ENCODE peak calls at places on chromosomes 4 and X, in five cellular contexts. B is foreskin fibroblast, Q is A673, N is bronchial epithelial cell, M is psoas muscle. G is an unnamed sample.

GRCh38 chr4:132737344-132737743 is 411.8 kb upstream of the PCDH10 start:
- DNase-seq in B (no peak), Q (no peak), N (no peak), M (peak; percentile 37), G (no peak)

GRCh38 chrX:87045352-87045751 is 472.2 kb upstream of the KLHL4 start:
- DNase-seq in B (no peak), Q (no peak), N (no peak), M (no peak), G (no peak)

GRCh38 chr4:64781737-64782326 is 372.6 kb upstream of the TECRL start:
- DNase-seq in B (no peak), Q (peak; percentile 36), N (peak; percentile 42), M (no peak), G (no peak)

GRCh38 chrX:15157624-15158023 is 112.3 kb downstream of the ASB9 start:
- DNase-seq in B (no peak), Q (no peak), N (no peak), M (no peak), G (no peak)

GRCh38 chr4:184583738-184584502 is 65.3 kb downstream of the CASP3 start:
- DNase-seq in B (no peak), Q (no peak), N (no peak), M (no peak), G (no peak)

GRCh38 chrX:67555578-67556203 is 11.9 kb downstream of the AR start:
- DNase-seq in B (no peak), Q (peak; percentile 52), N (peak; percentile 30), M (peak; percentile 43), G (no peak)

GRCh38 chr4:123352240-123352945 is 44.2 kb upstream of the SPRY1 start:
- DNase-seq in B (no peak), Q (peak; percentile 69), N (peak; percentile 94), M (no peak), G (peak; percentile 46)

GRCh38 chr4:177713454-177713853 is 271.2 kb upstream of the AGA start:
- DNase-seq in B (no peak), Q (no peak), N (no peak), M (no peak), G (no peak)

GRCh38 chr4:6530301-6530700 is 44.7 kb upstream of the MAN2B2 start:
- DNase-seq in B (no peak), Q (no peak), N (no peak), M (no peak), G (no peak)

GRCh38 chr4:38728651-38729141 is 54.1 kb downstream of the TLR10 start:
- DNase-seq in B (no peak), Q (no peak), N (peak; percentile 25), M (no peak), G (no peak)

GRCh38 chr4:16783119-16783518 is 115.3 kb downstream of the LDB2 start:
- DNase-seq in B (no peak), Q (no peak), N (no peak), M (no peak), G (no peak)

GRCh38 chr4:160375746-160376452 is 1273.0 kb downstream of the RAPGEF2 start:
- DNase-seq in B (no peak), Q (no peak), N (peak; percentile 32), M (no peak), G (no peak)

GRCh38 chr4:88533088-88533790 is 9.7 kb upstream of the PYURF start:
- DNase-seq in B (peak; percentile 72), Q (no peak), N (peak; percentile 61), M (no peak), G (no peak)

GRCh38 chr4:88531549-88531948 is 8.0 kb upstream of the PYURF start:
- DNase-seq in B (no peak), Q (no peak), N (no peak), M (no peak), G (no peak)

GRCh38 chr4:88527787-88528186 is 4.2 kb upstream of the PYURF start:
- DNase-seq in B (no peak), Q (no peak), N (no peak), M (no peak), G (no peak)

GRCh38 chr4:88526221-88526815 is 2.7 kb upstream of the PYURF start:
- DNase-seq in B (no peak), Q (peak; percentile 14), N (peak; percentile 44), M (no peak), G (no peak)

GRCh38 chr4:88528861-88529260 is 5.3 kb upstream of the PYURF start:
- DNase-seq in B (no peak), Q (no peak), N (no peak), M (no peak), G (no peak)
- TF ChIP-seq CTCF in B (no peak), Q (no peak), N (no peak), M (no peak), G (no peak)

GRCh38 chr4:93730251-93730650 is 98.3 kb upstream of the ATOH1 start:
- DNase-seq in B (no peak), Q (no peak), N (no peak), M (no peak), G (no peak)
- TF ChIP-seq CTCF in B (no peak), Q (no peak), N (no peak), M (no peak), G (no peak)

DNA sequence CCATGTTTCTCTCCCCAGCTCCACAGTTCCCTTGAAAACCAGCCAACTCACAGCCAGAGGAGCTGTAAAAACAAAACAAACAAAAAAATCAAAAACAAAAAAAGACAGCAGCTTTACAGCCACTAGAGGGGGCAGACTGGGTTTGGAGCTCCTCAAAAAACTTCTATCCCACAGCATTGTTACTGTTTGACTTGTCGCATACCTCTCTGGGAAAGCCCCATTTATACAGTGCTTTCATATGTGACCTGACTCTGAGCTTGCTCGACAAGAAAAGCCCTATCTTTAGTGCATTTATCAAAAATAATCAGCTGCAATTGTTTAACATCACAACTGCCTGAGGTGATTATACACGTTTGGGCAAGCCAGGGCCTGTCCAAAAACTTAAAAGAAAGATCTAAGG is 21.6 kb downstream of the TSPAN6 start:
- DNase-seq in B (peak; percentile 28), Q (peak; percentile 72), N (peak; percentile 59), M (no peak), G (peak; percentile 12)
- TF ChIP-seq CTCF in B (peak; percentile 54), Q (peak; percentile 66), N (peak; percentile 46), M (peak; percentile 28), G (peak; percentile 72)

GRCh38 chrX:13076176-13076956 is 31.9 kb upstream of the FAM9C start:
- DNase-seq in B (no peak), Q (no peak), N (no peak), M (no peak), G (no peak)

GRCh38 chrX:13080128-13080795 is 35.8 kb upstream of the FAM9C start:
- DNase-seq in B (no peak), Q (no peak), N (no peak), M (no peak), G (no peak)

GRCh38 chrX:13077168-13077567 is 32.7 kb upstream of the FAM9C start:
- DNase-seq in B (peak; percentile 49), Q (peak; percentile 9), N (no peak), M (no peak), G (no peak)

GRCh38 chrX:13081385-13082285 is 37.2 kb upstream of the FAM9C start:
- DNase-seq in B (no peak), Q (no peak), N (no peak), M (no peak), G (no peak)

DNA sequence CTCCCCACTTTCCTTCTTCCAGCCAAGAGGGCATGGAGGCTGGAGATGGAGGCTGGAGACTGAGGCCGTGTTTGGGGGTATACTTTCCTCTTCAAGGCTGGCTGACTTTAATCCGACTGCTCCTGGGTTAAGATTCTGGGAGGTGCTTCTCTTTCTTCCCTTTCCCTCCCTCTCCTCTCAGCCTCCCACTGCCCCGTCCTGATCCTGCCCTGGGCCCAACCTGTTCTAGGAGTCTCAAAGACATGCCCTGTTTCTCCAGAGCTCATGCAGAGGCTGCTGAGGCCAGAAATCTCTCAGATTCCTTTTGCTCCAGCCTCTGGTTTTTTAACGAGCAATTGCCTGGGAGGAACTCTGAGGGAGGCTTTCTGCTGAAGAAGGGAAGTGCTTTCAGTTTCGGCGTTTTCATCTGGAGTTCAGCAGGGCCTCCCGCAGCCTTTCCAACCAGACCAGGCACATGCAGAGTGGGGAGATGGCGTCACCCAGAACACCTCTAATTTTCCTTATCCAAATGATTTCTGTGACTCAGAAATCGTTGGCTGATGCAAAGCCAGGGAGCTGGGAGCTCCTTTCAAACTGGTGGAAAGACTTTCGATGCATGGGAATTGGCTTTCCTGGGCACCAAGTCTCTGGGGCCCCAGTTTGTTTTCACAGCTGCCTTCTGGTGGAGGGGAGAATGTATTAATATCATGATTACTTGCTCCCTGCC is 34.5 kb upstream of the FAM9C start:
- DNase-seq in B (peak; percentile 64), Q (no peak), N (no peak), M (peak; percentile 54), G (no peak)
- TF ChIP-seq CTCF in B (no peak), Q (no peak), N (no peak), M (no peak), G (no peak)